ENCODE peak calls at places on chromosomes 4 and X, in six cellular contexts. One of them, this sample, is unnamed.

GRCh38 chr4:1403177-1403583 is 3.1 kb downstream of the NKX1-1 start:
- DNase-seq in lung: no peak
- DNase-seq in endothelial cell of umbilical vein: no peak
- DNase-seq in colonic mucosa: peak; percentile 11
- DNase-seq in tibial nerve: no peak
- DNase-seq in endodermal cell: peak; percentile 70
- DNase-seq in this sample: no peak

GRCh38 chrX:24513416-24513815 is 48.3 kb downstream of the PDK3 start:
- DNase-seq in endothelial cell of umbilical vein: no peak
- DNase-seq in colonic mucosa: no peak
- DNase-seq in tibial nerve: no peak
- DNase-seq in lung: no peak
- DNase-seq in endodermal cell: no peak
- DNase-seq in this sample: no peak

GRCh38 chrX:131812847-131813825 is 210.0 kb upstream of the STK26 start:
- DNase-seq in endothelial cell of umbilical vein: peak; percentile 49
- DNase-seq in colonic mucosa: peak; percentile 81
- DNase-seq in tibial nerve: peak; percentile 24
- DNase-seq in lung: peak; percentile 81
- DNase-seq in endodermal cell: no peak
- DNase-seq in this sample: peak; percentile 86

GRCh38 chrX:107776649-107777535 is 641 bp upstream of the NCBP2L start:
- DNase-seq in colonic mucosa: peak; percentile 78
- DNase-seq in tibial nerve: peak; percentile 85
- DNase-seq in endothelial cell of umbilical vein: peak; percentile 87
- DNase-seq in lung: peak; percentile 85
- DNase-seq in endodermal cell: peak; percentile 96
- DNase-seq in this sample: peak; percentile 82

GRCh38 chr4:98687876-98688275 is 29.5 kb upstream of the TSPAN5 start:
- DNase-seq in colonic mucosa: no peak
- DNase-seq in endodermal cell: no peak
- DNase-seq in tibial nerve: no peak
- DNase-seq in endothelial cell of umbilical vein: no peak
- DNase-seq in lung: no peak
- DNase-seq in this sample: no peak

GRCh38 chr4:7725951-7726350 is 213.7 kb downstream of the AFAP1 start:
- DNase-seq in colonic mucosa: no peak
- DNase-seq in endothelial cell of umbilical vein: no peak
- DNase-seq in lung: no peak
- DNase-seq in tibial nerve: no peak
- DNase-seq in endodermal cell: no peak
- DNase-seq in this sample: peak; percentile 65

GRCh38 chrX:53481816-53482485 is 47.8 kb upstream of the HSD17B10 start:
- DNase-seq in endothelial cell of umbilical vein: peak; percentile 49
- DNase-seq in colonic mucosa: peak; percentile 73
- DNase-seq in tibial nerve: peak; percentile 48
- DNase-seq in lung: peak; percentile 63
- DNase-seq in endodermal cell: peak; percentile 84
- DNase-seq in this sample: peak; percentile 35

GRCh38 chr4:1856920-1857699 is 1.2 kb upstream of the LETM1 start:
- DNase-seq in endodermal cell: peak; percentile 68
- DNase-seq in tibial nerve: no peak
- DNase-seq in lung: no peak
- DNase-seq in colonic mucosa: peak; percentile 69
- DNase-seq in endothelial cell of umbilical vein: no peak
- DNase-seq in this sample: no peak

GRCh38 chrX:44698328-44698727 is 145.5 kb upstream of the DUSP21 start:
- DNase-seq in tibial nerve: no peak
- DNase-seq in endothelial cell of umbilical vein: no peak
- DNase-seq in colonic mucosa: no peak
- DNase-seq in lung: no peak
- DNase-seq in endodermal cell: no peak
- DNase-seq in this sample: no peak

GRCh38 chr4:95232358-95233156 is 316.2 kb downstream of the UNC5C start:
- DNase-seq in tibial nerve: no peak
- DNase-seq in colonic mucosa: no peak
- DNase-seq in lung: no peak
- DNase-seq in endothelial cell of umbilical vein: no peak
- DNase-seq in endodermal cell: no peak
- DNase-seq in this sample: peak; percentile 49

GRCh38 chr4:98092833-98093439 is 50.3 kb downstream of the STPG2 start:
- DNase-seq in endodermal cell: no peak
- DNase-seq in colonic mucosa: no peak
- DNase-seq in endothelial cell of umbilical vein: peak; percentile 43
- DNase-seq in lung: no peak
- DNase-seq in tibial nerve: no peak
- DNase-seq in this sample: no peak

GRCh38 chrX:129360175-129360574 is 163.1 kb downstream of the SMARCA1 start:
- DNase-seq in endodermal cell: peak; percentile 85
- DNase-seq in lung: no peak
- DNase-seq in endothelial cell of umbilical vein: peak; percentile 44
- DNase-seq in colonic mucosa: peak; percentile 45
- DNase-seq in tibial nerve: peak; percentile 45
- DNase-seq in this sample: no peak

GRCh38 chr4:74733760-74734159 is 60.6 kb downstream of the BTC start:
- DNase-seq in lung: no peak
- DNase-seq in tibial nerve: no peak
- DNase-seq in endodermal cell: no peak
- DNase-seq in colonic mucosa: peak; percentile 25
- DNase-seq in endothelial cell of umbilical vein: no peak
- DNase-seq in this sample: no peak

GRCh38 chrX:65668362-65669310 is 1.2 kb downstream of the MSN start:
- DNase-seq in lung: peak; percentile 71
- DNase-seq in endodermal cell: peak; percentile 75
- DNase-seq in colonic mucosa: peak; percentile 55
- DNase-seq in tibial nerve: peak; percentile 32
- DNase-seq in endothelial cell of umbilical vein: peak; percentile 69
- DNase-seq in this sample: peak; percentile 4

GRCh38 chr4:77263247-77263646 is 106.2 kb downstream of the CCNG2 start:
- DNase-seq in endodermal cell: no peak
- DNase-seq in endothelial cell of umbilical vein: no peak
- DNase-seq in tibial nerve: no peak
- DNase-seq in lung: no peak
- DNase-seq in colonic mucosa: no peak
- DNase-seq in this sample: no peak

GRCh38 chr4:133618963-133619362 is 469.9 kb downstream of the PCDH10 start:
- DNase-seq in tibial nerve: no peak
- DNase-seq in endodermal cell: no peak
- DNase-seq in lung: no peak
- DNase-seq in colonic mucosa: no peak
- DNase-seq in endothelial cell of umbilical vein: no peak
- DNase-seq in this sample: no peak

GRCh38 chrX:154380787-154381186 is 1.7 kb downstream of the EMD start:
- DNase-seq in endodermal cell: no peak
- DNase-seq in lung: no peak
- DNase-seq in colonic mucosa: no peak
- DNase-seq in endothelial cell of umbilical vein: no peak
- DNase-seq in tibial nerve: no peak
- DNase-seq in this sample: no peak

GRCh38 chrX:1451676-1452496 is 823 bp downstream of the ASMTL start:
- DNase-seq in tibial nerve: no peak
- DNase-seq in endothelial cell of umbilical vein: no peak
- DNase-seq in lung: peak; percentile 39
- DNase-seq in endodermal cell: peak; percentile 46
- DNase-seq in colonic mucosa: peak; percentile 42
- DNase-seq in this sample: no peak

GRCh38 chr4:151667025-151667424 is 93.8 kb downstream of the GATB start:
- DNase-seq in endothelial cell of umbilical vein: no peak
- DNase-seq in tibial nerve: no peak
- DNase-seq in colonic mucosa: no peak
- DNase-seq in lung: no peak
- DNase-seq in endodermal cell: peak; percentile 19
- DNase-seq in this sample: no peak

GRCh38 chr4:56077676-56078075 is 128.9 kb downstream of the CEP135 start:
- DNase-seq in lung: no peak
- DNase-seq in endothelial cell of umbilical vein: no peak
- DNase-seq in tibial nerve: no peak
- DNase-seq in colonic mucosa: no peak
- DNase-seq in endodermal cell: no peak
- DNase-seq in this sample: no peak

GRCh38 chr4:71187399-71188196 is 151.2 kb upstream of the SLC4A4 start:
- DNase-seq in endothelial cell of umbilical vein: no peak
- DNase-seq in endodermal cell: peak; percentile 79
- DNase-seq in lung: peak; percentile 50
- DNase-seq in tibial nerve: no peak
- DNase-seq in colonic mucosa: peak; percentile 66
- DNase-seq in this sample: peak; percentile 43

DNA sequence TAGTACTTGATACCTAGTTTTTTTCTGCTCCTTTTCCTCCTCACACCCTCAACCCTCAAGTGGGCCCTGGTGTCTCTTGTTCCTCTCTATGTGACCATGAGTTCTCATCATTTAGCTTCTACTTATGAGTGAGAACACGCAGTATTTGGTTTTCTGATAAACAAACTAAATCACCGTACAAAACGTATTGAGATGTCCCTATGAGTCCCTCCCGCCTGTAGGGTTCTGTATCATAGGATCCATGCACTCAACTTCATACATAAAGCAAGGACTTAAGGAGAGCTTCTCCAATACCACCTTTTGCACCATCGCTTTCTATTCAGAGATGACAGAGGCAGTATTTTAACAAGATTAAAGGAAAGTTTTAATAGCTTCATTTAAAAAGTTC is 550 bp upstream of the RAB9A start:
- DNase-seq in lung: no peak
- DNase-seq in colonic mucosa: no peak
- DNase-seq in endodermal cell: no peak
- DNase-seq in tibial nerve: no peak
- DNase-seq in endothelial cell of umbilical vein: no peak
- DNase-seq in this sample: no peak
- H3K4me3 ChIP-seq in lung: no peak overlapping the region
- H3K4me3 ChIP-seq in colonic mucosa: peak overlapping the region; percentile 58
- H3K4me3 ChIP-seq in endodermal cell: peak overlapping the region; percentile 91
- H3K4me3 ChIP-seq in tibial nerve: peak overlapping the region; percentile 81
- H3K4me3 ChIP-seq in endothelial cell of umbilical vein: peak overlapping the region; percentile 44
- H3K4me3 ChIP-seq in this sample: peak overlapping the region; percentile 79

DNA sequence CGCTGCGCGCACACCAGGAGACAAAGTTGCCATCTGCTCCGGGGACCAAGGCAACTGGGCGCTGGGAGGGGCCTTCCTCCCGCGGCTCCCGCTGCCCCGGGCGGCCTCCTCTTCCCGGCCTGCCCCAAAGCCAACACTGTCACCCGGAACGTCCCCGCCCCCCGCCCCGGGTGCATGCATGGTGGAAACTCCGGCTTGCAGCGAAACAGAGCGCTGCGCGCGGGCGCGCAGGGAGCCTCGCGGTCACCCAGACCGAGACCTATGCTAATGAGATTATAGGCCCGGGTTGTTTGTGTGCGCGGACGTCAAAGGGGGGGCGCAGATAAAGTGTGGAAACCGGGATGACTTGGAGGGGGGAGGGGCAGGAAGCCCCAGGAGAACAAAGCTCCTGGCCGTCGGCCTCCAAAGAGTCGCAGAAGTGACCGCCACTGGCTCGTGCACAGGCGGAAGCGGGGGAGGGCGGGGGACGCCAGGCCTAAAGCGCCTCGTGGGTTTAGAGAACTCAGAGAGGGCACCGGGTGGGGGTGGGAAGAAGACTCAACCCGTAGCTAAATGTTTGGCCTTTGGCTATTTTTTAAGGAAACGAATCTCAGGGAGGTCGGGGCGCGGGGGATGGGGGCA is 88.8 kb downstream of the BCOR start:
- DNase-seq in endodermal cell: peak; percentile 87
- DNase-seq in lung: no peak
- DNase-seq in tibial nerve: no peak
- DNase-seq in colonic mucosa: no peak
- DNase-seq in endothelial cell of umbilical vein: no peak
- DNase-seq in this sample: no peak
- H3K27ac ChIP-seq in endodermal cell: peak overlapping the region; percentile 76
- H3K27ac ChIP-seq in lung: no peak overlapping the region
- H3K27ac ChIP-seq in tibial nerve: no peak overlapping the region
- H3K27ac ChIP-seq in colonic mucosa: no peak overlapping the region
- H3K27ac ChIP-seq in endothelial cell of umbilical vein: no peak overlapping the region
- H3K27ac ChIP-seq in this sample: no peak overlapping the region

GRCh38 chrX:19514791-19515614 is at the start of gene MAP3K15:
- DNase-seq in lung: peak; percentile 32
- DNase-seq in colonic mucosa: peak; percentile 23
- DNase-seq in tibial nerve: no peak
- DNase-seq in endodermal cell: peak; percentile 80
- DNase-seq in endothelial cell of umbilical vein: peak; percentile 2
- DNase-seq in this sample: no peak

GRCh38 chrX:19512961-19513360 is 2.3 kb downstream of the MAP3K15 start:
- DNase-seq in colonic mucosa: no peak
- DNase-seq in endothelial cell of umbilical vein: no peak
- DNase-seq in tibial nerve: no peak
- DNase-seq in lung: no peak
- DNase-seq in endodermal cell: no peak
- DNase-seq in this sample: no peak

GRCh38 chrX:19513383-19513782 is 1.9 kb downstream of the MAP3K15 start:
- DNase-seq in lung: peak; percentile 34
- DNase-seq in endothelial cell of umbilical vein: no peak
- DNase-seq in tibial nerve: no peak
- DNase-seq in endodermal cell: peak; percentile 51
- DNase-seq in colonic mucosa: no peak
- DNase-seq in this sample: no peak

GRCh38 chrX:19517965-19518364 is 2.7 kb upstream of the MAP3K15 start:
- DNase-seq in endothelial cell of umbilical vein: no peak
- DNase-seq in lung: no peak
- DNase-seq in tibial nerve: no peak
- DNase-seq in endodermal cell: no peak
- DNase-seq in colonic mucosa: no peak
- DNase-seq in this sample: no peak

GRCh38 chrX:19515615-19516105 is 352 bp upstream of the MAP3K15 start:
- DNase-seq in endothelial cell of umbilical vein: no peak
- DNase-seq in endodermal cell: no peak
- DNase-seq in colonic mucosa: no peak
- DNase-seq in lung: no peak
- DNase-seq in tibial nerve: no peak
- DNase-seq in this sample: no peak
- TF ChIP-seq CTCF in endothelial cell of umbilical vein: no peak
- TF ChIP-seq CTCF in endodermal cell: peak; percentile 74
- TF ChIP-seq CTCF in colonic mucosa: peak; percentile 31
- TF ChIP-seq CTCF in lung: no peak
- TF ChIP-seq CTCF in tibial nerve: no peak
- TF ChIP-seq CTCF in this sample: no peak

DNA sequence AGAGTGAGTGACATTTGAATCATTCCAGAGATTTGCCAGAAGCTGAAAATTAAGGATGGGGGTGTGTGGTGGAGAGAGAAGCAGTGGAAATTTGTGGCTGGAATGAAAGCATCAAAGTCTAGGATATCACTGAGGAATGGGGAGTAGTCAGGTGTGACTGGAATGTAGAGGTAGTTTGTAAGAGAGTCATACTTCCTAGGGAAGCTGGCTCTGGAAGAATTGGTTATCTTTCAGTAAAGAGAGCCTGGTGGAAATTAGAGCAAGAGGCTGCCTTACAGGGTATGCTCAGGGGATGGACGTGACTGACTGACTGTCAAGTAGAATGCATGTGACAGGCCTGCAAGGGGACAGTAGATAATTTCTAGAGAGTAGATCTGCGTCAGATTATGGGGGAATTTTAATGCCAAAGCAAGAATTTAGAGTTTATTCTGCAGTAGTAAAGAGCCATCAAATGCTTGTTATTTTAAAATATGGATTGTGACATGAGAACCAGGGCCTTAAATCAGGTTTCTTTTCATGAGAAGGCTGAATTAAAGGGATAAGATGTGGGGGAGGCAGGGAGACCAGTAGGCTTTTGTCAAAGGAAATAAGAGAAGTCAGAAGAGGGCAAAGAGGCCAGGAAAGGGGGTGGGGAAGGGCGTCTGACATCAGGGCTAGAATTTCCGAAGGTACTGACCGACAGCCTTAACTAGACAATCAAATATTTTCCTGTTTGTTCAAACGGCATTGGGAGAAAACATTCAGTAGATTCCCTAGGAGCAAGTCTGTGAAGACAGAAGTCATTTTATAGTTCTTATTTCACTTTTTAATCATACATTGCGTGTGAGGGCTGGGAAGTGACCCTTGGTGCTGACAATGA is 109.9 kb downstream of the AFF1 start:
- DNase-seq in endodermal cell: no peak
- DNase-seq in endothelial cell of umbilical vein: peak; percentile 83
- DNase-seq in tibial nerve: no peak
- DNase-seq in colonic mucosa: no peak
- DNase-seq in lung: no peak
- DNase-seq in this sample: no peak
- H3K4me3 ChIP-seq in endodermal cell: peak overlapping the region; percentile 7
- H3K4me3 ChIP-seq in endothelial cell of umbilical vein: no peak overlapping the region
- H3K4me3 ChIP-seq in tibial nerve: no peak overlapping the region
- H3K4me3 ChIP-seq in colonic mucosa: no peak overlapping the region
- H3K4me3 ChIP-seq in lung: no peak overlapping the region
- H3K4me3 ChIP-seq in this sample: no peak overlapping the region